ENCODE peak calls at places on chromosomes 12 and 14, in six cellular contexts. Z is lower leg skin; H is activated CD8-positive, alpha-beta memory T cell treated with anti-CD3 and anti-CD28 coated beads for 4 hours; E is HTR-8/SVneo; Y is CD4-positive, alpha-beta T cell; V is stimulated activated CD4-positive, alpha-beta T cell treated with anti-CD3 and anti-CD28 coated beads, Interleukin-1b, Interleukin-23, amount 100 ng/mL, for 1 hour. B is an unnamed sample.

GRCh38 chr12:18224745-18225144 is 36.6 kb upstream of the PIK3C2G start:
- DNase-seq in Z (no peak), V (no peak), Y (no peak), E (peak; percentile 6), H (no peak), B (no peak)

GRCh38 chr14:61480704-61481285 is 159.4 kb downstream of the PRKCH start:
- DNase-seq in V (no peak), H (no peak), Z (peak; percentile 77), Y (no peak), E (no peak), B (no peak)

GRCh38 chr12:127728285-127728684 is 538.7 kb upstream of the TMEM132C start:
- DNase-seq in H (no peak), E (no peak), Y (no peak), V (no peak), Z (no peak), B (no peak)

GRCh38 chr12:30928356-30929264 is 2.1 kb downstream of the TSPAN11 start:
- DNase-seq in H (no peak), E (no peak), Y (no peak), V (no peak), Z (peak; percentile 83), B (no peak)

GRCh38 chr12:105461276-105461975 is 130.9 kb downstream of the C12orf75 start:
- DNase-seq in E (no peak), Z (no peak), H (no peak), V (no peak), Y (no peak), B (no peak)

GRCh38 chr12:105369014-105369413 is 38.5 kb downstream of the C12orf75 start:
- DNase-seq in E (no peak), Z (no peak), H (no peak), V (no peak), Y (no peak), B (no peak)

GRCh38 chr12:96425321-96425720 is 25.1 kb upstream of the CDK17 start:
- DNase-seq in Z (no peak), E (peak; percentile 44), V (no peak), Y (no peak), H (no peak), B (no peak)

GRCh38 chr12:66548338-66549049 is 130.4 kb downstream of the GRIP1 start:
- DNase-seq in E (no peak), Z (no peak), Y (no peak), H (no peak), V (no peak), B (no peak)

GRCh38 chr14:103629503-103630121 is 601 bp downstream of the KLC1 start:
- DNase-seq in H (no peak), Y (peak; percentile 22), V (peak; percentile 18), E (peak; percentile 44), Z (peak; percentile 93), B (peak; percentile 43)

GRCh38 chr14:88750413-88750812 is 42.3 kb downstream of the EML5 start:
- DNase-seq in H (no peak), Z (no peak), Y (no peak), E (no peak), V (no peak), B (no peak)

GRCh38 chr12:104733717-104734175 is 224.3 kb downstream of the SLC41A2 start:
- DNase-seq in H (no peak), V (no peak), Z (no peak), Y (no peak), E (peak; percentile 18), B (no peak)

GRCh38 chr14:22878271-22879246 is 4.5 kb upstream of the REM2 start:
- DNase-seq in H (no peak), E (no peak), V (no peak), Z (no peak), Y (no peak), B (no peak)

GRCh38 chr14:65371784-65372183 is 40.7 kb upstream of the FUT8 start:
- DNase-seq in H (no peak), Z (no peak), V (no peak), E (no peak), Y (no peak), B (no peak)

GRCh38 chr12:26274441-26275312 is 79.3 kb downstream of the SSPN start:
- DNase-seq in Z (peak; percentile 95), Y (no peak), E (peak; percentile 94), V (peak; percentile 1), H (no peak), B (peak; percentile 85)

B was measured in tibial nerve.